ENCODE peak calls at places on chromosome 22, in seven cellular contexts. U is cardiac fibroblast, N is AG10803, Z is tibial artery, S is right atrium auricular region, C is fibroblast of mammary gland, I is right lobe of liver. P is an unnamed sample.

GRCh38 chr22:30221121-30221992 is 25.2 kb downstream of the LIF start:
- DNase-seq in I (no peak), C (no peak), U (no peak), N (no peak), Z (no peak), S (no peak), P (no peak)

GRCh38 chr22:48147831-48148230 is 1385.4 kb downstream of the TBC1D22A start:
- DNase-seq in S (peak; percentile 13), I (no peak), Z (no peak), C (no peak), N (no peak), U (no peak), P (no peak)

GRCh38 chr22:46797355-46797754 is 34.9 kb downstream of the TBC1D22A start:
- DNase-seq in N (peak; percentile 15), Z (no peak), I (no peak), C (peak; percentile 21), U (peak; percentile 46), S (no peak), P (no peak)

GRCh38 chr22:34866501-34867171 is 199.3 kb upstream of the ISX start:
- DNase-seq in I (no peak), C (peak; percentile 52), U (peak; percentile 1), S (no peak), Z (no peak), N (peak; percentile 68), P (no peak)

GRCh38 chr22:38107692-38108515 is 2.6 kb downstream of the BAIAP2L2 start:
- DNase-seq in U (no peak), I (peak; percentile 87), C (no peak), Z (no peak), N (peak; percentile 36), S (no peak), P (no peak)

GRCh38 chr22:18954333-18954732 is 18.2 kb upstream of the PRODH start:
- DNase-seq in S (peak; percentile 66), C (peak; percentile 27), N (peak; percentile 10), I (peak; percentile 75), U (peak; percentile 54), Z (peak; percentile 64), P (no peak)

GRCh38 chr22:17589810-17590375 is 26.6 kb downstream of the SLC25A18 start:
- DNase-seq in S (no peak), U (no peak), I (no peak), Z (no peak), C (no peak), N (no peak), P (no peak)

GRCh38 chr22:23077627-23078461 is 7.5 kb downstream of the GNAZ start:
- DNase-seq in S (no peak), Z (no peak), U (no peak), I (no peak), N (no peak), C (no peak), P (no peak)

GRCh38 chr22:24592846-24593809 is at the start of gene LRRC75B:
- DNase-seq in U (peak; percentile 81), S (peak; percentile 91), I (peak; percentile 99), Z (peak; percentile 89), C (peak; percentile 83), N (peak; percentile 87), P (peak; percentile 50)

GRCh38 chr22:46057762-46058420 is 80.9 kb upstream of the WNT7B start:
- DNase-seq in S (no peak), I (peak; percentile 50), N (peak; percentile 83), U (peak; percentile 81), C (peak; percentile 83), Z (peak; percentile 84), P (no peak)

DNA sequence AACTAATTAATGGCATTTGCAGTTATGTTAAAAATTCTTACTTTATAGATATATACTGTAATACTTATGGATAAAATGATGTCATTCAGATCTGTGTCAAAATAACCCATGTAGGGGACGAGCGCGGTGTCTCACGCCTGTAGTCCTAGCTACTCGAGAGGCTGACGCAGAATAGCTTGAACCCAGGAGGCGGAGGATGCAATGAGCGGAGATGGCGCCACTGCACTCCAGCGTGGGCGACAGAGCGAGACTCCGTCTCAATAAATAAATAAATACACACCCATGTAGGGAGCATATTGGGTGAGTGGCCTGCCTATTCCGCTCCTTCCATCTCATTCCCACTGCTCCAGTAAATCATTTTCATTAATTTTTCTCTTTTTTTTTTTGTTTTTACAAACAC is 7.1 kb downstream of the SNU13 start:
- DNase-seq in C (peak; percentile 27), N (no peak), I (no peak), Z (no peak), U (peak; percentile 18), S (no peak), P (no peak)
- H3K4me3 ChIP-seq in C (peak overlapping the region; percentile 66), N (peak overlapping the region; percentile 83), I (peak overlapping the region; percentile 67), Z (peak overlapping the region; percentile 55), U (peak overlapping the region; percentile 64), S (peak overlapping the region; percentile 56), P (peak overlapping the region; percentile 85)

DNA sequence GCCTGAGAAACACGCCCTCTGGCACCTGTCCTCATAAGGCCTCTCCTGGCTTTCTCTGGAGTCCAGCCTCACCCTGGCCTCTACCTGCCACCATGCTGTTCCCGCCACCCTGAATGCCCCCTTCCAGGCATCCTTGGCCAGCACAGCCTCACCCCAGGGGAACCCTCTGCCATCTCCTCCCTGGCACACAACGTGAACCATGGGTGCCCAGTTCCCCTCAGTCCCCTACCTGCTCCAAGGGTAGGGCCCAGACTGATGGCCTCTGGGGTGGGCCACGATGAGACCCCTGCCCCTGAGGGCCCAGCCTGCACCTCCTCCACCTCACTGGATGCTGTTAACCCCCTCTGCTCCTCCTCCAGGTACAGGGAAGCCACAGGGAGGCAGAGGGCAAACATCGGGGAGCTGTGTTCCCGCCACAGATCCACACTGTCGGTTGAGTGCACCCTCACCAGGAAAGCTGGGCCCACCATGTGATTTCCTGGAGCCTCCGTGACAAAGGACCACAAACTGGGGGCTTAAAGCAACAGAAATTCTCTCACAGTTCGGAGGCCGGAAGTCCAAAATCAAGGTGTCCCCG is 169.6 kb downstream of the BRD1 start:
- DNase-seq in N (no peak), C (no peak), Z (no peak), I (no peak), U (no peak), S (no peak), P (no peak)
- TF ChIP-seq CTCF in N (no peak), C (no peak), Z (no peak), I (no peak), U (no peak), S (no peak), P (no peak)

DNA sequence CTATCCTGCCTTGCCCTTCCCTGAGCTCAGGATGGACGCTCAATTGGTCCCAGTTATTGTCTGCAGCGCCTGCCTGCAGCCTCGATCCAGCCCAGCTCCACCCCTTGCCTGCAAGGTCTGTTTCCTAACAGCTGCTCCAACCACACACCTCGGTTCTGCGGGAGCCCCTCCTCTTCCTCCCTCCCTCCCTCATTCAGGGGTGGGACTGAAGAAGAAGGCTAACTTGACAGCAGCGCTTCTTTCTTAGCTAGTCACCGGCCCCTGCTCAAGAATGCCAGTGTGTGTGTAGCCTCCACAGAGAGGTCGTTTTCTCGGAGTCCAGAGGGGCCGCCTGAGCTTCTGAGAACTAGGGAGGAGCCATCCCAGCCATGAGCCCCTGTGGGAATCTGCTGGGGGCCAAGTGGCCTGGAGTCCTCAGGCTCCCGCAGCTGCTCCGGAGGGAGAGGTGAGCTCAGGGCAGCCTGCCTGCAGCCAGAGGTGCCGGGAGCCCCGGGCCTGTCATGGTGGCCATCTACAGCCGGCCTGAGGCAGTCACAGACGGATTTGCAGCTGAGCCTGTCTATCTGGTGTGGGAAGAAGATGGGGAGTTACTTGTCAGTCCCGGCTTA is 36.1 kb downstream of the LIMK2 start:
- DNase-seq in U (peak; percentile 93), I (no peak), N (peak; percentile 89), Z (peak; percentile 78), C (peak; percentile 88), S (peak; percentile 76), P (peak; percentile 81)
- H3K4me3 ChIP-seq in U (peak overlapping the region; percentile 62), I (no peak overlapping the region), N (peak overlapping the region; percentile 71), Z (peak overlapping the region; percentile 57), C (peak overlapping the region; percentile 68), S (peak overlapping the region; percentile 42), P (peak overlapping the region; percentile 86)

GRCh38 chr22:39284142-39284980 is 35.1 kb downstream of the RPL3 start:
- DNase-seq in N (no peak), C (no peak), Z (no peak), U (no peak), I (no peak), S (no peak), P (no peak)

GRCh38 chr22:39284983-39285382 is 34.4 kb downstream of the RPL3 start:
- DNase-seq in S (no peak), I (no peak), Z (no peak), N (no peak), C (no peak), U (no peak), P (no peak)

GRCh38 chr22:39288135-39288898 is 31.1 kb downstream of the RPL3 start:
- DNase-seq in Z (no peak), U (no peak), N (no peak), I (no peak), S (no peak), C (peak; percentile 6), P (no peak)

GRCh38 chr22:39289445-39290247 is 29.8 kb downstream of the RPL3 start:
- DNase-seq in Z (no peak), S (no peak), U (no peak), C (no peak), N (no peak), I (no peak), P (no peak)

GRCh38 chr22:39287076-39287743 is 32.2 kb downstream of the RPL3 start:
- DNase-seq in N (peak; percentile 47), U (no peak), C (no peak), I (no peak), S (no peak), Z (peak; percentile 47), P (no peak)
- TF ChIP-seq CTCF in N (no peak), U (no peak), C (no peak), I (no peak), S (no peak), Z (no peak), P (no peak)

GRCh38 chr22:44752285-44753188 is at the start of gene ARHGAP8:
- DNase-seq in N (no peak), C (no peak), I (no peak), Z (no peak), U (no peak), S (no peak), P (no peak)
- H3K4me3 ChIP-seq in N (no peak within 1 kb of the TSS), C (no peak within 1 kb of the TSS), I (peak within 1 kb of the TSS; percentile 40), Z (no peak within 1 kb of the TSS), U (no peak within 1 kb of the TSS), S (no peak within 1 kb of the TSS), P (peak within 1 kb of the TSS; percentile 44)

GRCh38 chr22:43090130-43090789 is 1.1 kb upstream of the TTLL1 start:
- DNase-seq in S (peak; percentile 72), U (peak; percentile 89), C (peak; percentile 93), Z (peak; percentile 62), N (peak; percentile 89), I (peak; percentile 63), P (peak; percentile 39)
- TF ChIP-seq CTCF in S (peak; percentile 56), U (peak; percentile 43), C (peak; percentile 54), Z (peak; percentile 26), N (peak; percentile 70), I (peak; percentile 54), P (peak; percentile 42)

P was measured in retinal pigment epithelial cell.